ENCODE peak calls at places on chromosomes 7 and 10, in five cellular contexts. A is fibroblast of pulmonary artery, V is cardiac muscle cell, M is brain microvascular endothelial cell, F is IMR-90. B is an unnamed sample.

GRCh38 chr10:11345224-11346054 is 266.0 kb downstream of the USP6NL start:
- DNase-seq in A (peak), V (peak), M (no peak), F (no peak), B (no peak)

GRCh38 chr7:29123611-29124190 is 22.6 kb downstream of the CPVL start:
- DNase-seq in A (no peak), V (no peak), M (no peak), F (no peak), B (no peak)

GRCh38 chr7:28547115-28547514 is 134.8 kb downstream of the CREB5 start:
- DNase-seq in A (no peak), V (no peak), M (no peak), F (no peak), B (no peak)

GRCh38 chr10:124532106-124532641 is 70.6 kb downstream of the LHPP start:
- DNase-seq in A (peak), V (no peak), M (no peak), F (no peak), B (no peak)

GRCh38 chr7:135714534-135715009 is 13.4 kb downstream of the SLC13A4 start:
- DNase-seq in A (peak), V (peak), M (peak), F (peak), B (no peak)

GRCh38 chr10:51961401-51961800 is 262.0 kb upstream of the CSTF2T start:
- DNase-seq in A (no peak), V (no peak), M (no peak), F (no peak), B (no peak)

GRCh38 chr10:119269737-119270136 is 62.4 kb downstream of the GRK5 start:
- DNase-seq in A (no peak), V (no peak), M (no peak), F (no peak), B (no peak)

GRCh38 chr7:54810401-54810800 is 51.4 kb upstream of the SEC61G start:
- DNase-seq in A (peak), V (no peak), M (no peak), F (peak), B (no peak)

GRCh38 chr10:95998274-95998673 is 45.1 kb upstream of the CCNJ start:
- DNase-seq in A (peak), V (no peak), M (no peak), F (no peak), B (no peak)

GRCh38 chr10:10870523-10871241 is 147.0 kb upstream of the CELF2 start:
- DNase-seq in A (no peak), V (no peak), M (no peak), F (no peak), B (no peak)

GRCh38 chr10:96324447-96324846 is 20.2 kb downstream of the DNTT start:
- DNase-seq in A (no peak), V (no peak), M (no peak), F (no peak), B (no peak)

GRCh38 chr7:156073366-156074052 is 261.2 kb upstream of the SHH start:
- DNase-seq in A (no peak), V (no peak), M (no peak), F (no peak), B (no peak)

GRCh38 chr10:92830478-92831389 is 17.6 kb upstream of the EXOC6 start:
- DNase-seq in A (no peak), V (no peak), M (no peak), F (no peak), B (peak)

GRCh38 chr7:40996330-40996729 is 706.6 kb downstream of the INHBA start:
- DNase-seq in A (no peak), V (no peak), M (no peak), F (no peak), B (no peak)

GRCh38 chr10:69807122-69807521 is 5.4 kb downstream of the COL13A1 start:
- DNase-seq in A (peak), V (peak), M (peak), F (peak), B (no peak)

GRCh38 chr7:100545636-100546128 is 6.7 kb downstream of the AGFG2 start:
- DNase-seq in A (peak), V (peak), M (peak), F (peak), B (no peak)

GRCh38 chr7:77339726-77340125 is 76.4 kb downstream of the GSAP start:
- DNase-seq in A (no peak), V (no peak), M (no peak), F (no peak), B (no peak)

GRCh38 chr7:143126146-143126545 is 5.7 kb upstream of the PIP start:
- DNase-seq in A (peak), V (peak), M (peak), F (no peak), B (no peak)

GRCh38 chr10:7071421-7071820 is 339.4 kb downstream of the SFMBT2 start:
- DNase-seq in A (no peak), V (no peak), M (no peak), F (no peak), B (no peak)

GRCh38 chr10:13634207-13634606 is 47.4 kb downstream of the PRPF18 start:
- DNase-seq in A (no peak), V (peak), M (no peak), F (no peak), B (no peak)

GRCh38 chr7:133545613-133546012 is 292.7 kb downstream of the EXOC4 start:
- DNase-seq in A (peak), V (peak), M (peak), F (peak), B (no peak)

GRCh38 chr10:94500063-94500462 is 45.5 kb upstream of the HELLS start:
- DNase-seq in A (peak), V (peak), M (peak), F (no peak), B (no peak)

GRCh38 chr7:13990984-13991790 is 1.7 kb upstream of the ETV1 start:
- DNase-seq in A (peak), V (peak), M (peak), F (peak), B (peak)
- TF ChIP-seq CTCF in A (no peak), V (no peak), M (no peak), F (no peak), B (peak)

DNA sequence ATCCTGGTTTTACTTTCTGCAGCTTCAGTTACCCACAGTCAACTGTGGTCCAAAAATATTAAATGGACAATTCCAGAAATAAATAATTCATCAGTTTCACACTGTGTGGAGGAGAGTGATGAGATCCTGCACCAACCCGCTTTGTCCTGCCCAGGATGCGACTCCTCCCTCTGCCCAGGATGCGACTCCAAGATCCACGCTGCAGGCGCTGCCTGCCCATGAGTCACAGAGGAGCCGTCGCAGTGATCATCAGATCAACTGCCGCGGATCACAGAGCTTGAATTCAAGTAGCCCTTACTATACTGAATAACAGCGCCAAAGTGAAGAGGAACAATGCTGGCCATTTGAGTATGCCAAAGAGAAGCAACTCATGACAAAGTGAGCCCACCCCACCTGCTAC is 61.5 kb downstream of the GRB10 start:
- DNase-seq in A (no peak), V (no peak), M (peak), F (no peak), B (no peak)
- H3K4me3 ChIP-seq in A (no peak), V (no peak), M (no peak), F (no peak), B (no peak)

GRCh38 chr7:131544449-131545425 is 11.7 kb downstream of the PODXL start:
- DNase-seq in A (peak), V (peak), M (peak), F (peak), B (no peak)
- TF ChIP-seq CTCF in A (peak), V (peak), M (peak), F (peak), B (no peak)

GRCh38 chr10:107585630-107586029 is 421.1 kb upstream of the SORCS1 start:
- DNase-seq in A (no peak), V (no peak), M (no peak), F (no peak), B (no peak)
- H3K4me3 ChIP-seq in A (no peak), V (no peak), M (no peak), F (no peak), B (no peak)

GRCh38 chr10:21496285-21497176 is 29.0 kb downstream of the SKIDA1 start:
- DNase-seq in A (peak), V (peak), M (no peak), F (peak), B (no peak)
- TF ChIP-seq CTCF in A (peak), V (peak), M (peak), F (peak), B (no peak)